ENCODE peak calls at places on chromosomes 3 and 15, in ten cellular contexts. P is hippocampal formation; D is AG10803; U is activated naive CD8-positive, alpha-beta T cell treated with anti-CD3 and anti-CD28 coated beads, Interleukin-2, amount 50 U/mL, for 24 hours; O is activated T-helper 1 cell treated with anti-CD3 and anti-CD28 coated beads, Interleukin-2, amount 50 U/mL, for 16 hours; G is Right ventricle myocardium inferior; Z is tibial artery; K is activated CD4-positive, alpha-beta T cell treated with anti-CD3 and anti-CD28 coated beads for 1 hour; B is anterior cingulate cortex; N is osteocyte. W is an unnamed sample.

GRCh38 chr3:59335338-59335737 is 285.5 kb upstream of the CFAP20DC start:
- DNase-seq in P (no peak), D (no peak), U (no peak), O (no peak), G (no peak), Z (no peak), K (no peak), B (no peak), N (no peak), W (no peak)

GRCh38 chr3:66795365-66795764 is 202.7 kb upstream of the KBTBD8 start:
- DNase-seq in P (no peak), D (peak; percentile 67), U (no peak), O (no peak), G (no peak), Z (no peak), K (no peak), B (no peak), N (no peak), W (no peak)

GRCh38 chr3:124396397-124396796 is 333.9 kb upstream of the UMPS start:
- DNase-seq in P (no peak), D (no peak), U (no peak), O (no peak), G (no peak), Z (no peak), K (no peak), B (no peak), N (no peak), W (no peak)

GRCh38 chr15:38072007-38072506 is 137.6 kb downstream of the TMCO5A start:
- DNase-seq in P (no peak), D (no peak), U (no peak), O (no peak), G (no peak), Z (no peak), K (no peak), B (no peak), N (no peak), W (no peak)

GRCh38 chr3:175518459-175518858 is 659.3 kb downstream of the NAALADL2 start:
- DNase-seq in P (no peak), D (no peak), U (no peak), O (no peak), G (no peak), Z (no peak), K (no peak), B (no peak), N (no peak), W (no peak)

GRCh38 chr3:65732060-65732933 is 306.4 kb downstream of the MAGI1 start:
- DNase-seq in P (peak; percentile 83), D (peak; percentile 61), U (peak; percentile 1), O (no peak), G (no peak), Z (no peak), K (no peak), B (no peak), N (no peak), W (no peak)

GRCh38 chr3:14143826-14144225 is 19.0 kb downstream of the TMEM43 start:
- DNase-seq in P (no peak), D (peak; percentile 98), U (no peak), O (no peak), G (peak; percentile 59), Z (peak; percentile 82), K (no peak), B (no peak), N (no peak), W (no peak)

GRCh38 chr3:173938159-173938558 is 540.6 kb downstream of the NLGN1 start:
- DNase-seq in P (no peak), D (peak; percentile 58), U (no peak), O (no peak), G (no peak), Z (no peak), K (no peak), B (no peak), N (no peak), W (no peak)

GRCh38 chr3:58049143-58049785 is 41.0 kb downstream of the FLNB start:
- DNase-seq in P (no peak), D (peak; percentile 88), U (no peak), O (no peak), G (no peak), Z (peak; percentile 78), K (no peak), B (no peak), N (no peak), W (no peak)

GRCh38 chr3:62376906-62377865 is 3.8 kb upstream of the FEZF2 start:
- DNase-seq in P (no peak), D (no peak), U (no peak), O (no peak), G (no peak), Z (no peak), K (no peak), B (no peak), N (no peak), W (no peak)

GRCh38 chr15:85142324-85142723 is 160.7 kb downstream of the PDE8A start:
- DNase-seq in P (no peak), D (peak; percentile 12), U (no peak), O (no peak), G (no peak), Z (no peak), K (no peak), B (no peak), N (no peak), W (no peak)

GRCh38 chr15:62749445-62749844 is 293.1 kb upstream of the TPM1 start:
- DNase-seq in P (no peak), D (no peak), U (no peak), O (no peak), G (no peak), Z (no peak), K (no peak), B (no peak), N (no peak), W (no peak)

GRCh38 chr15:84789762-84790161 is 27.4 kb upstream of the ALPK3 start:
- DNase-seq in P (no peak), D (no peak), U (no peak), O (no peak), G (no peak), Z (no peak), K (no peak), B (no peak), N (no peak), W (no peak)

GRCh38 chr15:69697913-69698312 is 245.3 kb downstream of the RPLP1 start:
- DNase-seq in P (no peak), D (no peak), U (no peak), O (no peak), G (no peak), Z (no peak), K (no peak), B (no peak), N (no peak), W (no peak)

GRCh38 chr3:195087321-195087720 is 183.6 kb downstream of the XXYLT1 start:
- DNase-seq in P (no peak), D (no peak), U (no peak), O (no peak), G (no peak), Z (peak; percentile 51), K (no peak), B (no peak), N (no peak), W (no peak)

GRCh38 chr15:90879730-90880366 is 4.5 kb upstream of the FES start:
- DNase-seq in P (no peak), D (no peak), U (no peak), O (no peak), G (peak; percentile 69), Z (peak; percentile 64), K (no peak), B (no peak), N (no peak), W (no peak)

GRCh38 chr15:42133892-42134502 is 22.4 kb downstream of the PLA2G4F start:
- DNase-seq in P (no peak), D (peak; percentile 27), U (peak; percentile 70), O (no peak), G (no peak), Z (no peak), K (peak; percentile 16), B (no peak), N (peak; percentile 84), W (no peak)

GRCh38 chr15:57914350-57915055 is 151.0 kb downstream of the ALDH1A2 start:
- DNase-seq in P (no peak), D (no peak), U (no peak), O (no peak), G (peak; percentile 69), Z (no peak), K (no peak), B (no peak), N (no peak), W (no peak)

GRCh38 chr3:184508938-184509337 is 52.6 kb upstream of the EPHB3 start:
- DNase-seq in P (no peak), D (no peak), U (no peak), O (no peak), G (no peak), Z (no peak), K (no peak), B (no peak), N (no peak), W (no peak)

GRCh38 chr3:181486496-181486895 is 225.2 kb upstream of the SOX2 start:
- DNase-seq in P (no peak), D (no peak), U (no peak), O (no peak), G (no peak), Z (no peak), K (no peak), B (no peak), N (no peak), W (no peak)

GRCh38 chr3:193744048-193744821 is 151.2 kb downstream of the OPA1 start:
- DNase-seq in P (no peak), D (no peak), U (no peak), O (no peak), G (no peak), Z (no peak), K (no peak), B (no peak), N (peak; percentile 51), W (no peak)

GRCh38 chr3:58333206-58334012 is 717 bp downstream of the PXK start:
- DNase-seq in P (peak; percentile 30), D (peak; percentile 23), U (peak; percentile 53), O (no peak), G (no peak), Z (peak; percentile 68), K (no peak), B (peak; percentile 44), N (no peak), W (peak; percentile 53)

GRCh38 chr3:87270908-87271727 is 5.3 kb downstream of the POU1F1 start:
- DNase-seq in P (no peak), D (no peak), U (no peak), O (no peak), G (no peak), Z (no peak), K (no peak), B (no peak), N (no peak), W (no peak)

GRCh38 chr15:62950455-62950854 is 92.1 kb upstream of the TPM1 start:
- DNase-seq in P (no peak), D (no peak), U (no peak), O (no peak), G (no peak), Z (no peak), K (no peak), B (no peak), N (no peak), W (no peak)

GRCh38 chr15:70794596-70795310 is 31.4 kb upstream of the UACA start:
- DNase-seq in P (no peak), D (no peak), U (no peak), O (no peak), G (no peak), Z (no peak), K (no peak), B (no peak), N (peak; percentile 88), W (no peak)

GRCh38 chr3:185082829-185083228 is 70.0 kb downstream of the C3orf70 start:
- DNase-seq in P (no peak), D (no peak), U (no peak), O (no peak), G (no peak), Z (no peak), K (no peak), B (no peak), N (no peak), W (no peak)

GRCh38 chr3:101950510-101950909 is 101.2 kb downstream of the NFKBIZ start:
- DNase-seq in P (no peak), D (peak; percentile 92), U (no peak), O (no peak), G (no peak), Z (no peak), K (no peak), B (no peak), N (no peak), W (no peak)

GRCh38 chr15:56732135-56732880 is 1.0 kb downstream of the ZNF280D start:
- DNase-seq in P (peak; percentile 63), D (peak; percentile 58), U (no peak), O (no peak), G (no peak), Z (no peak), K (no peak), B (no peak), N (no peak), W (no peak)

W was measured in dorsolateral prefrontal cortex.